ENCODE peak calls at places on chromosome 14, in nine cellular contexts. G is ascending aorta, P is T-helper 22 cell, X is colonic mucosa, K is neural progenitor cell, J is T-helper 2 cell, B is Kasumi-1, O is posterior vena cava, M is NCI-H1694 treated with DMSO at 0.1 percent for 48 hours. A is an unnamed sample.

GRCh38 chr14:73198253-73198652 is 39.1 kb upstream of the PAPLN start:
- DNase-seq in G (no peak), P (no peak), X (no peak), K (no peak), J (no peak), B (no peak), O (no peak), M (no peak), A (no peak)

GRCh38 chr14:91354979-91355685 is 62.5 kb downstream of the CCDC88C start:
- DNase-seq in G (no peak), P (no peak), X (peak; percentile 56), K (peak; percentile 64), J (no peak), B (no peak), O (no peak), M (no peak), A (peak; percentile 56)

GRCh38 chr14:45664668-45665356 is 411.8 kb upstream of the MIS18BP1 start:
- DNase-seq in G (no peak), P (no peak), X (no peak), K (peak; percentile 16), J (no peak), B (peak; percentile 21), O (no peak), M (no peak), A (no peak)

GRCh38 chr14:100688598-100689499 is 37.8 kb upstream of the DLK1 start:
- DNase-seq in G (no peak), P (no peak), X (no peak), K (no peak), J (no peak), B (peak; percentile 18), O (peak; percentile 72), M (no peak), A (no peak)

GRCh38 chr14:100680439-100681051 is 46.1 kb upstream of the DLK1 start:
- DNase-seq in G (no peak), P (no peak), X (no peak), K (no peak), J (no peak), B (peak; percentile 75), O (no peak), M (no peak), A (no peak)

GRCh38 chr14:100844082-100844408 is 18.1 kb downstream of the MEG3 start:
- DNase-seq in G (no peak), P (no peak), X (no peak), K (no peak), J (no peak), B (no peak), O (peak; percentile 16), M (no peak), A (no peak)

GRCh38 chr14:23555882-23556699 is at the start of gene THTPA:
- DNase-seq in G (peak; percentile 71), P (peak; percentile 86), X (peak; percentile 97), K (peak; percentile 98), J (peak; percentile 91), B (peak; percentile 85), O (peak; percentile 98), M (peak; percentile 85), A (peak; percentile 93)

GRCh38 chr14:97318380-97318779 is 521.2 kb downstream of the VRK1 start:
- DNase-seq in G (no peak), P (no peak), X (no peak), K (no peak), J (no peak), B (no peak), O (no peak), M (no peak), A (no peak)

GRCh38 chr14:95362180-95362494 is 42.4 kb upstream of the CLMN start:
- DNase-seq in G (no peak), P (no peak), X (no peak), K (peak; percentile 41), J (no peak), B (no peak), O (no peak), M (no peak), A (no peak)

GRCh38 chr14:44379292-44379977 is 127.6 kb downstream of the FSCB start:
- DNase-seq in G (no peak), P (no peak), X (no peak), K (no peak), J (no peak), B (peak; percentile 10), O (no peak), M (no peak), A (no peak)

GRCh38 chr14:32679927-32680612 is 258.6 kb upstream of the NPAS3 start:
- DNase-seq in G (no peak), P (no peak), X (no peak), K (no peak), J (no peak), B (no peak), O (no peak), M (no peak), A (no peak)

GRCh38 chr14:63051301-63051700 is 6.0 kb upstream of the KCNH5 start:
- DNase-seq in G (no peak), P (no peak), X (no peak), K (no peak), J (no peak), B (no peak), O (no peak), M (no peak), A (no peak)

GRCh38 chr14:77988966-77989365 is 181.2 kb upstream of the NRXN3 start:
- DNase-seq in G (no peak), P (no peak), X (no peak), K (no peak), J (no peak), B (no peak), O (peak; percentile 90), M (no peak), A (no peak)

GRCh38 chr14:65169351-65169750 is 67.0 kb upstream of the MAX start:
- DNase-seq in G (no peak), P (no peak), X (no peak), K (no peak), J (no peak), B (no peak), O (no peak), M (no peak), A (peak; percentile 83)

GRCh38 chr14:52885230-52885629 is 65.6 kb downstream of the FERMT2 start:
- DNase-seq in G (no peak), P (no peak), X (no peak), K (no peak), J (no peak), B (no peak), O (no peak), M (no peak), A (no peak)

GRCh38 chr14:90649096-90649495 is 167.1 kb downstream of the TTC7B start:
- DNase-seq in G (no peak), P (no peak), X (no peak), K (no peak), J (no peak), B (no peak), O (no peak), M (no peak), A (no peak)

GRCh38 chr14:69687963-69688649 is 76.7 kb downstream of the SUSD6 start:
- DNase-seq in G (no peak), P (no peak), X (no peak), K (no peak), J (no peak), B (no peak), O (peak; percentile 15), M (no peak), A (no peak)

GRCh38 chr14:29144598-29144997 is 378.0 kb downstream of the FOXG1 start:
- DNase-seq in G (no peak), P (no peak), X (no peak), K (no peak), J (no peak), B (no peak), O (no peak), M (no peak), A (no peak)

A was measured in GM13977.